ENCODE peak calls at places on chromosomes 5 and 9, in six cellular contexts. P is CD8-positive, alpha-beta memory T cell; E is cardiac muscle cell; O is right lobe of liver; V is fibroblast of lung; T is small intestine. F is an unnamed sample.

GRCh38 chr5:167993771-167994170 is 297.7 kb upstream of the WWC1 start:
- DNase-seq in P (no peak), E (no peak), O (no peak), V (no peak), T (no peak), F (no peak)

GRCh38 chr9:115030006-115030405 is 88.0 kb downstream of the TNC start:
- DNase-seq in P (no peak), E (peak; percentile 32), O (no peak), V (no peak), T (no peak), F (no peak)

GRCh38 chr5:1176473-1177391 is 24.7 kb upstream of the SLC6A19 start:
- DNase-seq in P (no peak), E (no peak), O (no peak), V (no peak), T (no peak), F (no peak)

GRCh38 chr5:65292196-65292595 is 189.5 kb downstream of the ADAMTS6 start:
- DNase-seq in P (no peak), E (no peak), O (no peak), V (no peak), T (no peak), F (no peak)

GRCh38 chr5:57366744-57367143 is 115.9 kb downstream of the ACTBL2 start:
- DNase-seq in P (no peak), E (no peak), O (no peak), V (no peak), T (no peak), F (no peak)

GRCh38 chr5:126811515-126812198 is 34.7 kb downstream of the LMNB1 start:
- DNase-seq in P (no peak), E (no peak), O (no peak), V (no peak), T (no peak), F (no peak)

GRCh38 chr5:1502046-1502736 is 21.6 kb downstream of the LPCAT1 start:
- DNase-seq in P (peak; percentile 37), E (no peak), O (no peak), V (no peak), T (no peak), F (peak; percentile 10)

GRCh38 chr9:136051568-136052432 is 43.3 kb downstream of the NACC2 start:
- DNase-seq in P (no peak), E (peak; percentile 52), O (peak; percentile 47), V (peak; percentile 94), T (peak; percentile 92), F (no peak)

GRCh38 chr5:53487436-53487835 is 7.0 kb downstream of the FST start:
- DNase-seq in P (no peak), E (no peak), O (no peak), V (no peak), T (no peak), F (no peak)

GRCh38 chr9:33109850-33110595 is 33.5 kb upstream of the SMU1 start:
- DNase-seq in P (no peak), E (no peak), O (peak; percentile 32), V (no peak), T (no peak), F (no peak)

GRCh38 chr9:84061613-84062205 is 81.1 kb downstream of the RMI1 start:
- DNase-seq in P (no peak), E (no peak), O (no peak), V (no peak), T (no peak), F (no peak)

GRCh38 chr9:123251741-123252140 is 16.6 kb downstream of the STRBP start:
- DNase-seq in P (no peak), E (no peak), O (no peak), V (no peak), T (no peak), F (no peak)

GRCh38 chr9:129422843-129423700 is 197.8 kb downstream of the C9orf50 start:
- DNase-seq in P (no peak), E (no peak), O (no peak), V (peak; percentile 21), T (no peak), F (no peak)

GRCh38 chr9:86676426-86676825 is 270.9 kb downstream of the GAS1 start:
- DNase-seq in P (no peak), E (peak; percentile 68), O (no peak), V (no peak), T (no peak), F (no peak)

GRCh38 chr5:75601567-75601966 is 9.7 kb upstream of the ANKDD1B start:
- DNase-seq in P (no peak), E (no peak), O (no peak), V (no peak), T (no peak), F (no peak)

GRCh38 chr5:137344723-137345322 is 154.3 kb downstream of the SPOCK1 start:
- DNase-seq in P (no peak), E (peak; percentile 57), O (peak; percentile 50), V (peak; percentile 24), T (peak; percentile 31), F (no peak)

GRCh38 chr5:149161026-149161687 is 19.9 kb downstream of the ABLIM3 start:
- DNase-seq in P (no peak), E (no peak), O (peak; percentile 93), V (no peak), T (peak; percentile 4), F (no peak)

GRCh38 chr5:175520321-175520720 is 42.0 kb downstream of the SFXN1 start:
- DNase-seq in P (no peak), E (no peak), O (no peak), V (no peak), T (no peak), F (no peak)

GRCh38 chr5:156391139-156391538 is 64.2 kb downstream of the SGCD start:
- DNase-seq in P (no peak), E (no peak), O (no peak), V (peak; percentile 98), T (peak; percentile 0), F (no peak)

GRCh38 chr5:52727568-52727967 is 60.1 kb upstream of the ITGA1 start:
- DNase-seq in P (no peak), E (no peak), O (no peak), V (peak; percentile 56), T (peak; percentile 43), F (no peak)

GRCh38 chr5:146027746-146028145 is 77.6 kb downstream of the PLAC8L1 start:
- DNase-seq in P (no peak), E (no peak), O (no peak), V (no peak), T (peak; percentile 98), F (no peak)

GRCh38 chr9:116286287-116286686 is 132.7 kb downstream of the PAPPA start:
- DNase-seq in P (no peak), E (peak; percentile 31), O (no peak), V (peak; percentile 15), T (no peak), F (no peak)

GRCh38 chr9:136741885-136742568 is 713 bp downstream of the LCN10 start:
- DNase-seq in P (no peak), E (no peak), O (no peak), V (no peak), T (no peak), F (no peak)

GRCh38 chr5:34656001-34656699 is at the start of gene RAI14:
- DNase-seq in P (peak; percentile 14), E (peak; percentile 86), O (peak; percentile 92), V (peak; percentile 81), T (peak; percentile 49), F (no peak)

GRCh38 chr5:135484563-135485157 is 32.5 kb upstream of the TIFAB start:
- DNase-seq in P (no peak), E (peak; percentile 30), O (no peak), V (no peak), T (no peak), F (no peak)

GRCh38 chr9:69750085-69750484 is 9.7 kb downstream of the PTAR1 start:
- DNase-seq in P (no peak), E (no peak), O (no peak), V (no peak), T (no peak), F (no peak)

GRCh38 chr5:57911466-57911865 is 428.9 kb upstream of the ACTBL2 start:
- DNase-seq in P (no peak), E (no peak), O (no peak), V (no peak), T (no peak), F (no peak)

GRCh38 chr9:20351715-20352114 is 270.6 kb downstream of the MLLT3 start:
- DNase-seq in P (no peak), E (no peak), O (no peak), V (no peak), T (no peak), F (no peak)

GRCh38 chr5:56974241-56974640 is 22.3 kb upstream of the MIER3 start:
- DNase-seq in P (no peak), E (no peak), O (no peak), V (no peak), T (no peak), F (no peak)

GRCh38 chr9:135338546-135338945 is 141.0 kb upstream of the PPP1R26 start:
- DNase-seq in P (no peak), E (no peak), O (no peak), V (no peak), T (no peak), F (no peak)

DNA sequence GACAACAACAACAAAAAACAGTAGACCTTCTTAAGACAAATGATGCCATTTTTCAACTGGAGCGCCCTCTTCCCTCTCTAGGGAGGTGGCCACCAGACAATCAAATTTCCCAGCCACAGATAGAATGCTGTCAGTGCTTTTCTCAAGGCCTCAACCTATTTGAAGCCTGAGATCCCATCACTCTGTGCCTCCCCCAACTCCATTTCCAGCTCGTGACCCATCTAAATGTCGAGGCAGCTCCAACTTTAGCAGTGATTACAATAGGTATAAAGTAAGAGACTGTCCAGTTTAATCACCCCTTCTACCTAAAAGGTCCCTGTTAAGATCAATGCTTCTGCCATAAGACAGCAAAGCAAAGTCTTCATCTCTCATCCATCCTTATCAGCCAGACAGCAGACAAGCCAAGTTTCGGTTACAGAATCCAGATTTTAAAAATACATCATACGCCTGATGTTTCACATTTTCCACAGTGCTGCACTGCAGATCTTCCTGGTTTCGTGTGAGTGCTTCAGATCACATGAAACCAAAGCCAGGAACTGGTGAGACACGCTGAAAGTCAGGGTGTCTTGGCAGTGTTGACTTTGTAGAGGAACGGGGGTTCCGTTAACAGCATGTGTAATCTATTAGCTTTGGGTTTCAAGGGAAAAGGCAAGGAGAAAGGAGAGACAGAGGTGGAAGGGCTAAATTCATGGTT is 447.8 kb downstream of the ENC1 start:
- DNase-seq in P (no peak), E (no peak), O (no peak), V (no peak), T (no peak), F (no peak)
- H3K27ac ChIP-seq in P (no peak overlapping the region), E (no peak overlapping the region), O (no peak overlapping the region), V (no peak overlapping the region), T (no peak overlapping the region), F (no peak overlapping the region)

DNA sequence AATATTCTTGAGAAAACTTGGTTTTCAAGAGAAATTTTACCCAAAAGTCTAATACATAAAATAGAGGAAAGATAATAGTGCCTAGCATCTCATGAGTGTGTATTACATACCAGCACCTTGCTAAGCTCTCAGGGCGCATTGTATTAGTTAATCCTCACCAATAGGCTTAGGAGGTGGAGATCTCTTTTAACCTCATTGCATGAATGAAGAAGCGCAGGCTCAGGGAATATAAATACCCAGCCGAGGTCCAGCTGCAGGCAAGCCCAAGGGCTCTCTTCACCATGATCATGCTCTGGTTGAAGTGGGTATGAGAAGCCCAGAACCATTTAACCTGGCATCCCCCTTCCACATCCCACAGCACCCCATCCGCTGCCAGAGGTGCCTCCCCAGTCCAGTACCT is 46.0 kb downstream of the CAMK2A start:
- DNase-seq in P (no peak), E (no peak), O (no peak), V (no peak), T (no peak), F (no peak)
- H3K4me3 ChIP-seq in P (no peak overlapping the region), E (peak overlapping the region; percentile 12), O (no peak overlapping the region), V (no peak overlapping the region), T (no peak overlapping the region), F (no peak overlapping the region)

GRCh38 chr5:68295772-68296171 is 80.2 kb downstream of the PIK3R1 start:
- DNase-seq in P (no peak), E (no peak), O (no peak), V (no peak), T (no peak), F (no peak)
- H3K4me1 ChIP-seq in P (peaks cover 11% of the 10 kb centered on the region), E (peaks cover 18% of the 10 kb centered on the region), O (no peaks in the 10 kb centered on the region), V (peaks cover 5% of the 10 kb centered on the region), T (peaks cover 3% of the 10 kb centered on the region), F (peaks cover 6% of the 10 kb centered on the region)

GRCh38 chr5:143054480-143054941 is 284.3 kb downstream of the ARHGAP26 start:
- DNase-seq in P (no peak), E (peak; percentile 38), O (no peak), V (no peak), T (no peak), F (no peak)
- H3K27ac ChIP-seq in P (no peak overlapping the region), E (no peak overlapping the region), O (no peak overlapping the region), V (no peak overlapping the region), T (peak overlapping the region; percentile 17), F (no peak overlapping the region)